ENCODE peak calls at places on chromosomes 5 and 9, in five cellular contexts. Z is K562, K is H1, G is HepG2, L is GM12878. Y is an unnamed sample.
A peak's percentile ranks its signal among the peaks of the same experiment; 100 is the strongest.

GRCh38 chr9:130927995-130928900 is 10.8 kb downstream of the FIBCD1 start:
- DNase-seq in L (peak; percentile 70), K (no peak), G (peak; percentile 70), Z (no peak), Y (peak; percentile 77)

GRCh38 chr5:64637144-64637543 is 53.2 kb upstream of the SHISAL2B start:
- DNase-seq in G (no peak), Z (no peak), K (no peak), L (no peak), Y (no peak)

GRCh38 chr9:93865245-93865644 is 89.9 kb downstream of the BARX1 start:
- DNase-seq in Z (no peak), L (no peak), G (no peak), K (no peak), Y (no peak)

GRCh38 chr5:172038167-172038566 is 31.7 kb upstream of the FBXW11 start:
- DNase-seq in Z (no peak), G (no peak), K (no peak), L (no peak), Y (no peak)

GRCh38 chr9:133759146-133759900 is 21.2 kb upstream of the SARDH start:
- DNase-seq in G (no peak), L (no peak), Z (peak; percentile 13), K (peak; percentile 63), Y (peak; percentile 76)

GRCh38 chr9:34197756-34198711 is 19.2 kb downstream of the UBAP1 start:
- DNase-seq in G (no peak), K (peak; percentile 68), L (no peak), Z (no peak), Y (no peak)

GRCh38 chr5:24668050-24668449 is 23.3 kb upstream of the CDH10 start:
- DNase-seq in L (no peak), G (no peak), Z (no peak), K (no peak), Y (no peak)

GRCh38 chr5:40781843-40782409 is 16.2 kb downstream of the PRKAA1 start:
- DNase-seq in K (no peak), G (no peak), L (no peak), Z (no peak), Y (no peak)

GRCh38 chr9:122819791-122820489 is 8.4 kb downstream of the PDCL start:
- DNase-seq in K (no peak), L (no peak), Z (no peak), G (no peak), Y (no peak)

GRCh38 chr5:159331099-159331973 is 1.0 kb upstream of the IL12B start:
- DNase-seq in K (peak; percentile 94), Z (peak; percentile 59), L (no peak), G (no peak), Y (peak; percentile 86)

GRCh38 chr9:129432671-129433154 is 188.2 kb downstream of the C9orf50 start:
- DNase-seq in Z (no peak), L (no peak), K (no peak), G (no peak), Y (peak; percentile 67)

GRCh38 chr5:168875839-168876238 is 296.7 kb upstream of the PANK3 start:
- DNase-seq in Z (no peak), G (no peak), K (no peak), L (no peak), Y (no peak)

GRCh38 chr9:94672811-94673487 is 33.6 kb upstream of the FBP1 start:
- DNase-seq in K (no peak), G (no peak), Z (no peak), L (no peak), Y (no peak)

GRCh38 chr5:125286266-125286665 is 539.8 kb upstream of the ZNF608 start:
- DNase-seq in L (no peak), K (no peak), G (no peak), Z (no peak), Y (no peak)

GRCh38 chr9:79302002-79302401 is 269.8 kb upstream of the TLE4 start:
- DNase-seq in G (no peak), K (no peak), L (no peak), Z (no peak), Y (no peak)

GRCh38 chr9:36318212-36318802 is 60.1 kb upstream of the GNE start:
- DNase-seq in L (no peak), K (no peak), G (no peak), Z (no peak), Y (no peak)

GRCh38 chr9:85941966-85942912 is 1.3 kb downstream of the NAA35 start:
- DNase-seq in K (no peak), Z (no peak), L (no peak), G (no peak), Y (no peak)

GRCh38 chr5:149381986-149382338 is 2.9 kb upstream of the IL17B start:
- DNase-seq in K (peak; percentile 96), G (peak; percentile 52), L (no peak), Z (peak; percentile 81), Y (peak; percentile 93)

GRCh38 chr5:151758141-151758429 is 346 bp downstream of the ATOX1 start:
- DNase-seq in K (no peak), G (no peak), L (no peak), Z (peak; percentile 39), Y (no peak)

GRCh38 chr5:93359296-93359957 is 221.6 kb downstream of the NR2F1-AS1 start:
- DNase-seq in L (no peak), Z (no peak), K (no peak), G (no peak), Y (no peak)

DNA sequence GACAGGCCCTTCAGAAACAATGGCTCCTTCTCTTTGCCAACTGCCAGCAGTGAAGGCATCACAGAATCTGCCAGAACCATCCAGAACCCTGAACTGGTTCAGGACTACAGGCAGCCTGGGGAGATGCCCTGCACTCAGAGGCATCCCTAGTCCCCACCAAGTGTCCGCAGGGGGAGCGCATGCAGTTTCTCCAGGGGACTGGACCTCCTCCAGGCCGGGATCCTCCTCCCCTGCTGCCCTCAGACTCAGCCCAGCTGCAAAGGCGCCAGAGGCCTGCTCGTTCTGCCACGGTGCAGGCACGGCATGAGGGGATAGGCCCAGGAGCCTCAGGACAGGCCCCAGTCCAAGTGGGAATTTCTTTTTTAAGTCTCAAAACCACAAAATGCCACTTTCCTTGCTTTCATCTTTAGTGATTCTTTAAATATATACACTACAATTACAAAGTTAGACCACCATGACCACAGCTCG is 72.0 kb downstream of the SEMA4D start:
- DNase-seq in Z (no peak), K (no peak), L (no peak), G (no peak), Y (no peak)
- H3K27ac ChIP-seq in Z (no peak overlapping the region), K (peak overlapping the region; percentile 38), L (peak overlapping the region; percentile 90), G (no peak overlapping the region), Y (no peak overlapping the region)

GRCh38 chr5:57445006-57445714 is 37.5 kb downstream of the ACTBL2 start:
- DNase-seq in Z (no peak), K (no peak), L (no peak), G (no peak), Y (no peak)
- TF ChIP-seq GABPA in Z (no peak), K (no peak), L (no peak), G (no peak), Y (no peak)

DNA sequence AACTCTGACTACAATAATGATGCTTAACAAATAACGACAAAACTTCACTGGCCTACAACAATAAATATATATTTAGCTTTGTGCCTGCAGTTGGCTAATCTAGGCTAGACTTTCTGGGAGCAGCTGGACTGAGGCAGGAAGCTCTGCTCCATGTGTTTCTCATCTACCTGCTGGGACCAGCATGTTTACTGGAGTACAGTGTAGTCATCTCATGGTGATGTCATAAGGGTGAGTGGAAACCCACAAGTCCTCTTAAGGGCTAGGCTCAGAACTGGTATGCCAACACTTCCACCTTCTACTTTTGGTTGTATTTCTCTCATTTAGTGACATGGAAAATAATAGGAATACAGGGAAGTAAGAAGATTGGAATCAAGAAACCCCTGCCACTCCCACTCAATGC is 85.7 kb upstream of the NIPBL start:
- DNase-seq in G (no peak), Z (no peak), K (no peak), L (no peak), Y (no peak)
- TF ChIP-seq RAD21 in G (no peak), Z (no peak), K (no peak), L (no peak), Y (no peak)

DNA sequence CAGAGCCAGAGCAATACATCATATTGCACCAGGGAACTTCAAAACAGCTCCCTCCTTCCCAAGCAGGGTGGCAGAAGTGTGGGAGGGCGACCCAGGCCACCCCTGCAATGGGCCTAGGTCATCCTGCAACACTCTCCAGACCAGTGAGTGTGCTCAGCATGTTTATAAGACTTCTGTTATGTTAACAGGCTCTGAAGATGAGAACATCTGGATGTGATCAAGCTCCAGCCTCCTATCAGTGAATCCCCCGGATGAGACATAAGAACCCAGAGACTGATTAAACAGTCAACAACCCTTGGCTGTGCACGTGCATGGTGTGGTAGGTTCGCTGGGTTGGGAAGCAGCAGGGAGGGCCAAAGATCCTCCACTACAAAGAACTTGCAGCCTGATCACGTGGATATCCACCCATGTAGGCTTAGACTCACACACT is 63.3 kb downstream of the ABCA1 start:
- DNase-seq in Z (no peak), L (no peak), K (no peak), G (no peak), Y (peak; percentile 71)
- H3K27ac ChIP-seq in Z (no peak overlapping the region), L (no peak overlapping the region), K (no peak overlapping the region), G (peak overlapping the region; percentile 40), Y (peak overlapping the region; percentile 54)

GRCh38 chr5:11973469-11973868 is 69.2 kb upstream of the CTNND2 start:
- DNase-seq in K (no peak), Z (no peak), L (no peak), G (no peak), Y (no peak)
- TF ChIP-seq GABPA in K (no peak), Z (no peak), L (no peak), G (no peak), Y (no peak)

GRCh38 chr9:136373300-136374182 is at the start of gene CARD9:
- DNase-seq in G (peak; percentile 66), K (no peak), Z (peak; percentile 87), L (no peak), Y (peak; percentile 83)
- TF ChIP-seq RAD21 in G (no peak), K (no peak), Z (no peak), L (no peak), Y (no peak)

DNA sequence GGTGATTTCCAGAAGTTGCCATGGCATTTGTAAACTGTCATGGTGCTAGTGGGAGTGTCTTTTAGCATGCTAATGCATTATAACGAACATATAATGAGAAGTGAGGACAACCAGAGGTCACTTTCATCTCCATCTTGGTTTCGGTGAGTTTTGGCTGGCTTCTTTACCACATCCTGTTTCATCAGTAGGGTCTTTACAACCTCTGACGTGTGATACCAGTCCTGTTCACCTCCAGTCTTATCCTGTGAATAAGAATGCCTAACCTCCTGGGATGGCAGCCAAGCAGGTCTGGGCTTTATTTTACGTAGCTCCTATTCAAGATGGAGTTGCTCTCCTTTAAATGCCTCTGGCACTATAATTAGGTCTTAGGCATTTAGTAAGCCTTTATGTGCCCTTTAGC is 20.4 kb upstream of the RFK start:
- DNase-seq in G (no peak), Z (no peak), K (no peak), L (peak; percentile 48), Y (no peak)
- H3K27ac ChIP-seq in G (no peak overlapping the region), Z (no peak overlapping the region), K (no peak overlapping the region), L (no peak overlapping the region), Y (no peak overlapping the region)

GRCh38 chr5:39433123-39433522 is 8.3 kb upstream of the DAB2 start:
- DNase-seq in K (no peak), G (no peak), L (no peak), Z (no peak), Y (no peak)
- TF ChIP-seq GABPA in K (no peak), G (no peak), L (no peak), Z (no peak), Y (no peak)